ENCODE peak calls at places on chromosomes 1 and 21, in six cellular contexts. B, U, N, P, Z and G are unnamed samples.

GRCh38 chr21:15514073-15514946 is 215.5 kb upstream of the USP25 start:
- DNase-seq in P (no peak), Z (peak), U (peak), B (no peak), N (no peak), G (no peak)

GRCh38 chr21:36330904-36331303 is 10.9 kb downstream of the MORC3 start:
- DNase-seq in U (peak), N (peak), B (no peak), Z (peak), P (no peak), G (no peak)

GRCh38 chr1:225454067-225454618 is 26.3 kb upstream of the LBR start:
- DNase-seq in B (no peak), U (no peak), P (no peak), Z (no peak), N (no peak), G (no peak)

GRCh38 chr1:944341-945325 is 14.4 kb downstream of the NOC2L start:
- DNase-seq in P (peak), Z (no peak), B (no peak), U (no peak), N (no peak), G (no peak)

GRCh38 chr1:44606701-44607281 is 67.5 kb downstream of the TMEM53 start:
- DNase-seq in Z (no peak), P (no peak), N (no peak), U (no peak), B (no peak), G (no peak)

GRCh38 chr21:28336299-28336698 is 656.4 kb downstream of the LTN1 start:
- DNase-seq in B (no peak), N (peak), P (no peak), Z (peak), U (peak), G (no peak)

GRCh38 chr1:86429830-86430229 is 5.9 kb downstream of the CLCA2 start:
- DNase-seq in U (no peak), P (peak), N (peak), B (no peak), Z (no peak), G (peak)

GRCh38 chr1:41516168-41516961 is 31.9 kb upstream of the EDN2 start:
- DNase-seq in P (peak), Z (peak), U (peak), B (peak), N (peak), G (no peak)

GRCh38 chr1:243642936-243643335 is 207.1 kb downstream of the AKT3 start:
- DNase-seq in Z (peak), N (peak), B (no peak), U (no peak), P (no peak), G (no peak)

GRCh38 chr21:44947930-44948331 is 8.1 kb downstream of the SLX9 start:
- DNase-seq in U (no peak), Z (no peak), B (peak), N (no peak), P (peak), G (no peak)

GRCh38 chr1:235011064-235011598 is 117.5 kb downstream of the TOMM20 start:
- DNase-seq in N (no peak), B (no peak), U (no peak), P (no peak), Z (no peak), G (no peak)

GRCh38 chr1:97796716-97797115 is 124.1 kb downstream of the DPYD start:
- DNase-seq in Z (peak), P (no peak), N (no peak), B (no peak), U (peak), G (no peak)

GRCh38 chr1:97364086-97364485 is 556.7 kb downstream of the DPYD start:
- DNase-seq in N (no peak), U (no peak), B (no peak), P (no peak), Z (no peak), G (no peak)

GRCh38 chr1:97895278-97895677 is 25.6 kb downstream of the DPYD start:
- DNase-seq in N (no peak), Z (no peak), U (no peak), P (no peak), B (no peak), G (no peak)

GRCh38 chr21:16742116-16742515 is 770.7 kb upstream of the CXADR start:
- DNase-seq in N (no peak), P (peak), U (no peak), B (no peak), Z (no peak), G (no peak)

GRCh38 chr1:176904057-176904815 is 260.3 kb downstream of the ASTN1 start:
- DNase-seq in N (no peak), Z (peak), U (no peak), P (no peak), B (no peak), G (no peak)

GRCh38 chr1:48823161-48823560 is 46.5 kb upstream of the BEND5 start:
- DNase-seq in P (peak), U (peak), Z (no peak), B (no peak), N (no peak), G (no peak)

GRCh38 chr1:232873412-232873811 is 68.2 kb downstream of the MAP10 start:
- DNase-seq in Z (no peak), N (no peak), U (no peak), P (no peak), B (no peak), G (no peak)

GRCh38 chr1:39103321-39104157 is 77.4 kb downstream of the NDUFS5 start:
- DNase-seq in N (peak), P (no peak), Z (no peak), B (no peak), U (no peak), G (no peak)

GRCh38 chr1:66996018-66996682 is 57.8 kb downstream of the SLC35D1 start:
- DNase-seq in U (peak), B (no peak), N (peak), P (peak), Z (peak), G (peak)

GRCh38 chr1:183461350-183461749 is 10.9 kb upstream of the SMG7 start:
- DNase-seq in P (no peak), B (no peak), N (no peak), Z (peak), U (peak), G (no peak)

GRCh38 chr1:45364294-45364693 is 24.1 kb upstream of the MUTYH start:
- DNase-seq in P (no peak), B (no peak), U (no peak), N (no peak), Z (no peak), G (no peak)

GRCh38 chr1:93616996-93617669 is 64.5 kb downstream of the BCAR3 start:
- DNase-seq in U (peak), B (no peak), Z (peak), N (no peak), P (peak), G (no peak)

GRCh38 chr1:51568231-51568935 is 48.5 kb upstream of the OSBPL9 start:
- DNase-seq in N (no peak), U (no peak), P (no peak), Z (peak), B (no peak), G (no peak)

GRCh38 chr1:158043232-158043631 is 49.8 kb downstream of the KIRREL1 start:
- DNase-seq in U (no peak), N (no peak), P (no peak), Z (peak), B (no peak), G (no peak)

GRCh38 chr21:46110499-46111192 is 12.7 kb downstream of the COL6A2 start:
- DNase-seq in P (peak), N (no peak), B (peak), Z (peak), U (no peak), G (no peak)

DNA sequence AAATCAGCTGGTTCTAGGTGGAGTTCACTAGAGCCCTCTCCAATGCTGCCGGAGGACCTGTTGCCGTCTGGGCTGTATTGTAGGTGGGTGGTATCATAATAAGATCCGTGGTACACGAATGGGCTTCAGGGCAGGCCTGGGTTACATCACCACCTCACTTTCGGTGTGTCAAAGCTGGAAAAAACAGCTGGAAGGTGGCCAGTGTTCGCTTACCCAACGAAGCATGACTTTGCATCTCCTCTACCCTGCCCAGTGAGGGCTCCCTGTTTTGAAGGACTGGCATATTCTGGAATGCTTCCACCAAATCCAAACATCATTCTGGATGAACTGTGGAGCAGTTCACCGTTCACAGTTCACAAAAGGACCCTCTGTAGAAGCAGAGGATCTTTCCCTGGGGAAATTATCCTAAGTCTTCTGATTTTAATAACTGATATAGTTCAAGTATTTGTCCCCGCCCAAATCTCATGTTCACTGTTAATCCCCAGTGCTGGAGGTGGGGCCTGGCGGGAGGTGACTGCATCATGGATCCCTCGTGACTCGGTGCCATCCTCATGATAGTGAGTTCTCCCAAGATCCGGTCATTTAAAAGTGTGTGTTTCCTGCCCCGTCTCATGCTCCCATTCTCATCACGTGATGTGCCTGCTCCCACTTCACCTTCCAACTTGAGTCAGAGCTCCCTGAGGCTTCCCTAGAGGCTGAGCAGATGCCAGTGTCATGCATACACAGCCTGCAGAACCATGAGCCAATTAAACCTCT is 429.0 kb downstream of the KIF26B start:
- DNase-seq in P (peak), U (no peak), B (no peak), N (no peak), Z (no peak), G (no peak)
- H3K27ac ChIP-seq in P (no peak), U (no peak), B (no peak), N (no peak), Z (no peak), G (no peak)

DNA sequence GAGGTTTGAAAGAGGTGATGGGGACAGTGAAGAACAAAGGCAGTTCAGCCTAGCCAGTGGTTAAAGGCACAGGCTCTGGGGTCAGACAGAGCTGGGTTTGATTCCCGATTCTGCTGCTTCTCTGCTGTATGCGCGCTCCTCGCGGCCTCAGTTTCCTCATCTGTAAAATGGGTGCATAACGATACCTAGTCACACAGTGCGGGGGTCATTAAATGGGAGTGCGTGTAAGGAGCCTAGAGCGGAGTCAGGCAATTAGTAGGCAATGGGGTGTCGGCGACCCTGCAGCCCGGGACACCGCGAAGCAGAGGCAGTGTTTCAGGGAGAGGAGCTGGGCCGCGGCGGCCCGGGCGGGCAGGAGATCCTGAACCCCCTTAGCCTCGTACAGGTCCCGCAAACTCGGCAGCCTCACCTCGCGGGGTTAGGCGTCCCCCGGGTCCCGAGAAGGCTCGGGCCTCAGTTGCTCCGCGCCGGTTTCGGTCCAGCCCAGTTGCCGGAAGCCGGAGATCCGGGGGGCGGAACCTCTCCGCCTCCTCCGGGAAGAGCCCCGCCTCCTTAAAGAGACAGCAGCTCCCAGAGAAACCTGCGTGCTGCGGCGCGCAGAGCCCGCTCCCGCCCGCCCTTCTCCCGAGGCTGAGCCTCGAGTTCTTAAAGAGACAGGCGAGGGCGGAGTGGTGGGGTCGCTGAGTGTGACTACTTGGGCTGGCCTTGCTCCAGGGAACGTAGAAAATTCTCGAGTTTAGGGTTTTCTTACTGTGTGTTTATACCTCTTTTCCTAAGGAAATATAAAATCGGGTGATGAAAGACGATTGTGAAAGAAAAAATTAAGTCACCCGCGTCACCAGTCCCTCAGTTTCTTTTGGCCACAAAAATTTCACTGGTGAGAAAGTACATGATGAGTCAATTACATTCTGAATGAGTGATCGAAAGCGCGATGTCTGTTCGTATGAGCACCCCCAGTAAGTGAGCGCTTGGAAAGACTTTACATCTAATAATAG is at the start of gene YIPF1:
- DNase-seq in B (peak), N (peak), P (peak), U (peak), Z (peak), G (peak)
- H3K27ac ChIP-seq in B (peak), N (peak), P (peak), U (peak), Z (no peak), G (peak)

GRCh38 chr1:156379420-156380165 is 10.6 kb downstream of the RHBG start:
- DNase-seq in Z (peak), N (no peak), U (peak), B (no peak), P (no peak), G (no peak)
- H3K27ac ChIP-seq in Z (no peak), N (no peak), U (no peak), B (no peak), P (no peak), G (no peak)

DNA sequence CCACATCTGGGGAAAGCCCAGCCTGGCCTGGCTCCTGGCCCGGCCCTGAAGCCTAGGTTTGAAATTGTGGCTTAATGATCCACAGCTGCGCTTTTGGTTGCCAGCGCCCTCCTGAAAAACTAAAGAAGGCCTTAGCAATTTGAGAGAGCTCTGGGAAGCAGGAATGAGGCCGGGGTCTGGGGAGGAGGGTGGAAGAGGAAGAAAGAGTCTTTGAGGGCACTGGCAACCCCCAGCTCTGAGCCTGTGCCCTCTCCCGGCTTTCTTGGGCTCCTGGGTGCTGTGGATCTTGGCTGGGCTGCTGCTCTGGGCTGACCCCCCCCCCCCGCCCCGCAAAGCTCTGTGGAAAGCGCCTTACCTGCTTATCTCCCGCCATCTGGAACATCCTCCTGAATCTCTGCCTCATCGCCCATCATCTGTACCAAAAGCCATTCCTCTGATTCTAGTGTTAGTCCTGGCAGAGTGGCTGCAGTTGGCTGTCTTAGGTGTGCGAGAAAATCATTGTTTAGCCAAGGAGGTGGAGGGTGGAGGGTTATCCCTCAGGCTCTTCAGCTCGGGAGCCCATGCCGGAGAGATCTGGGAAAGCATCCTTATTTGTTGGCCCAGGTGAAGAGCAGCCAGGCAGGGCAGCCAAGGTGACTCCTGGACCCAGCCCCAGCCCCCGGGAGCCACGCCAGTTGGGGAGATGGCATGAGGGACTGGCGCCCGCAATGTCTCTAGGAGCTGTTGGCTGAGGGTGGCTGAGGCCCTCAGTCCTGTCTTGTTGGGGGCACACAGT is 445.1 kb downstream of the CAMTA1 start:
- DNase-seq in U (no peak), Z (no peak), P (no peak), N (no peak), B (no peak), G (no peak)
- H3K27ac ChIP-seq in U (no peak), Z (no peak), P (no peak), N (no peak), B (no peak), G (no peak)